ENCODE peak calls at places on chromosomes 13 and 19, in ten cellular contexts. P, Z, D, M, S, G, A, I, K and C are unnamed samples.

GRCh38 chr13:94416454-94417080 is 62.9 kb downstream of the DCT start:
- DNase-seq in P (no peak), Z (no peak), D (no peak), M (peak), S (no peak), G (no peak), A (no peak), I (peak), K (no peak), C (peak)

GRCh38 chr19:55197531-55197930 is 11.8 kb downstream of the PTPRH start:
- DNase-seq in P (no peak), Z (no peak), D (no peak), M (no peak), S (no peak), G (no peak), A (no peak), I (no peak), K (no peak), C (no peak)

GRCh38 chr19:2962018-2962670 is 15.2 kb upstream of the TLE6 start:
- DNase-seq in P (no peak), Z (no peak), D (no peak), M (peak), S (peak), G (peak), A (peak), I (peak), K (no peak), C (peak)

GRCh38 chr13:75829874-75830273 is 193.7 kb downstream of the LMO7 start:
- DNase-seq in P (no peak), Z (no peak), D (no peak), M (no peak), S (no peak), G (no peak), A (no peak), I (no peak), K (no peak), C (no peak)

GRCh38 chr19:52778811-52779210 is 7.8 kb downstream of the ZNF600 start:
- DNase-seq in P (no peak), Z (peak), D (no peak), M (no peak), S (no peak), G (no peak), A (no peak), I (no peak), K (no peak), C (no peak)

GRCh38 chr19:3365447-3366103 is 808 bp upstream of the NFIC start:
- DNase-seq in P (no peak), Z (no peak), D (no peak), M (no peak), S (peak), G (no peak), A (peak), I (no peak), K (peak), C (no peak)

GRCh38 chr19:38879400-38879751 is 1.3 kb upstream of the RINL start:
- DNase-seq in P (no peak), Z (no peak), D (no peak), M (no peak), S (no peak), G (no peak), A (no peak), I (no peak), K (no peak), C (no peak)

GRCh38 chr19:13463296-13463695 is 43.0 kb downstream of the CACNA1A start:
- DNase-seq in P (no peak), Z (peak), D (no peak), M (peak), S (no peak), G (no peak), A (no peak), I (no peak), K (no peak), C (no peak)

GRCh38 chr19:899363-900301 is 6.3 kb downstream of the RNU6-9 start:
- DNase-seq in P (no peak), Z (no peak), D (no peak), M (no peak), S (no peak), G (no peak), A (no peak), I (no peak), K (no peak), C (no peak)

GRCh38 chr13:78601124-78601885 is 2.0 kb downstream of the POU4F1 start:
- DNase-seq in P (no peak), Z (no peak), D (no peak), M (no peak), S (no peak), G (no peak), A (no peak), I (no peak), K (no peak), C (no peak)

GRCh38 chr19:31110331-31110730 is 238.9 kb downstream of the TSHZ3 start:
- DNase-seq in P (no peak), Z (peak), D (no peak), M (peak), S (no peak), G (peak), A (no peak), I (no peak), K (no peak), C (no peak)

GRCh38 chr13:21997726-21998125 is 326.9 kb downstream of the FGF9 start:
- DNase-seq in P (no peak), Z (no peak), D (no peak), M (no peak), S (no peak), G (no peak), A (no peak), I (peak), K (no peak), C (peak)

GRCh38 chr13:98950705-98951104 is 27.2 kb downstream of the DOCK9 start:
- DNase-seq in P (no peak), Z (no peak), D (no peak), M (no peak), S (no peak), G (no peak), A (no peak), I (no peak), K (no peak), C (no peak)

GRCh38 chr13:30128591-30128990 is 178.8 kb downstream of the KATNAL1 start:
- DNase-seq in P (no peak), Z (no peak), D (no peak), M (no peak), S (no peak), G (no peak), A (no peak), I (no peak), K (no peak), C (no peak)

GRCh38 chr19:40467007-40467565 is 285 bp downstream of the SPTBN4 start:
- DNase-seq in P (no peak), Z (no peak), D (no peak), M (no peak), S (no peak), G (no peak), A (no peak), I (no peak), K (no peak), C (no peak)

GRCh38 chr13:30094015-30094533 is 213.3 kb downstream of the KATNAL1 start:
- DNase-seq in P (no peak), Z (no peak), D (no peak), M (no peak), S (no peak), G (no peak), A (no peak), I (no peak), K (no peak), C (no peak)

GRCh38 chr13:29991343-29991742 is 140.9 kb upstream of the UBL3 start:
- DNase-seq in P (peak), Z (no peak), D (no peak), M (no peak), S (no peak), G (no peak), A (no peak), I (no peak), K (no peak), C (no peak)

GRCh38 chr19:48393559-48394330 is at the start of gene GRIN2D:
- DNase-seq in P (no peak), Z (peak), D (no peak), M (no peak), S (no peak), G (no peak), A (no peak), I (no peak), K (no peak), C (peak)

GRCh38 chr19:3692141-3693029 is 7.9 kb downstream of the PIP5K1C start:
- DNase-seq in P (no peak), Z (peak), D (peak), M (no peak), S (no peak), G (peak), A (no peak), I (no peak), K (peak), C (no peak)

GRCh38 chr19:32599736-32600157 is 18.8 kb downstream of the PDCD5 start:
- DNase-seq in P (peak), Z (peak), D (no peak), M (no peak), S (peak), G (no peak), A (no peak), I (peak), K (no peak), C (peak)

GRCh38 chr13:32314968-32315254 is 252 bp downstream of the ZAR1L start:
- DNase-seq in P (no peak), Z (peak), D (peak), M (no peak), S (peak), G (peak), A (peak), I (no peak), K (no peak), C (no peak)

GRCh38 chr19:42512743-42513304 is 15.5 kb downstream of the CEACAM1 start:
- DNase-seq in P (no peak), Z (peak), D (no peak), M (no peak), S (no peak), G (no peak), A (no peak), I (no peak), K (no peak), C (no peak)

GRCh38 chr19:51124729-51125128 is at the start of gene SIGLEC9:
- DNase-seq in P (no peak), Z (no peak), D (no peak), M (no peak), S (no peak), G (no peak), A (no peak), I (no peak), K (peak), C (no peak)

GRCh38 chr13:20566424-20566916 is 487 bp upstream of the IFT88 start:
- DNase-seq in P (no peak), Z (no peak), D (no peak), M (no peak), S (peak), G (no peak), A (no peak), I (no peak), K (no peak), C (peak)

GRCh38 chr19:47157455-47158321 is 27.1 kb downstream of the SAE1 start:
- DNase-seq in P (no peak), Z (no peak), D (peak), M (peak), S (no peak), G (peak), A (peak), I (no peak), K (peak), C (no peak)

GRCh38 chr19:49799798-49800376 is 13.2 kb downstream of the FUZ start:
- DNase-seq in P (no peak), Z (no peak), D (no peak), M (no peak), S (no peak), G (no peak), A (no peak), I (no peak), K (no peak), C (no peak)

GRCh38 chr19:18167975-18168645 is 5.5 kb upstream of the IFI30 start:
- DNase-seq in P (no peak), Z (peak), D (peak), M (no peak), S (no peak), G (peak), A (peak), I (peak), K (no peak), C (no peak)

GRCh38 chr19:46739290-46739771 is 6.5 kb upstream of the FKRP start:
- DNase-seq in P (no peak), Z (no peak), D (no peak), M (no peak), S (peak), G (no peak), A (no peak), I (no peak), K (no peak), C (no peak)

GRCh38 chr19:5826531-5827341 is 12.8 kb downstream of the FUT6 start:
- DNase-seq in P (no peak), Z (no peak), D (no peak), M (no peak), S (no peak), G (no peak), A (peak), I (peak), K (peak), C (peak)

GRCh38 chr13:19864339-19865309 is 1.2 kb upstream of the ZMYM5 start:
- DNase-seq in P (no peak), Z (peak), D (peak), M (peak), S (peak), G (peak), A (peak), I (peak), K (peak), C (peak)

GRCh38 chr13:98528663-98529064 is 48.2 kb downstream of the STK24 start:
- DNase-seq in P (no peak), Z (peak), D (no peak), M (no peak), S (no peak), G (no peak), A (no peak), I (no peak), K (no peak), C (no peak)

GRCh38 chr19:52943884-52944643 is 18.6 kb downstream of the ZNF816 start:
- DNase-seq in P (no peak), Z (no peak), D (no peak), M (no peak), S (no peak), G (no peak), A (no peak), I (no peak), K (no peak), C (no peak)

GRCh38 chr13:32453981-32454380 is 26.1 kb upstream of the N4BP2L1 start:
- DNase-seq in P (no peak), Z (no peak), D (no peak), M (no peak), S (no peak), G (no peak), A (no peak), I (no peak), K (no peak), C (no peak)

GRCh38 chr13:33270906-33271538 is 14.5 kb downstream of the STARD13 start:
- DNase-seq in P (no peak), Z (no peak), D (no peak), M (no peak), S (no peak), G (no peak), A (no peak), I (no peak), K (no peak), C (no peak)